ENCODE peak calls at places on chromosomes 12 and 14, in five cellular contexts. I is tibial nerve, W is HFFc6, K is AG10803, F is lower leg skin. M is an unnamed sample.

GRCh38 chr14:71202881-71203280 is 295.6 kb downstream of the PCNX1 start:
- DNase-seq in F (no peak), I (no peak), W (peak), K (peak), M (no peak)

GRCh38 chr12:53481957-53482586 is 17.2 kb downstream of the MAP3K12 start:
- DNase-seq in W (no peak), F (no peak), I (no peak), K (no peak), M (no peak)

GRCh38 chr14:52268191-52269061 is 928 bp downstream of the PTGDR start:
- DNase-seq in F (no peak), I (no peak), W (no peak), K (peak), M (peak)

GRCh38 chr14:103517172-103517566 is 5.5 kb downstream of the CKB start:
- DNase-seq in K (no peak), I (no peak), F (no peak), W (no peak), M (no peak)

GRCh38 chr12:112716099-112717093 is 75.2 kb upstream of the RPH3A start:
- DNase-seq in F (no peak), I (no peak), W (no peak), K (no peak), M (no peak)

GRCh38 chr14:103540816-103541493 is 12.0 kb downstream of the TRMT61A start:
- DNase-seq in W (no peak), I (no peak), F (no peak), K (no peak), M (no peak)

GRCh38 chr14:56413721-56414120 is 165.9 kb upstream of the TMEM260 start:
- DNase-seq in F (no peak), K (no peak), W (no peak), I (no peak), M (no peak)

GRCh38 chr12:54383041-54383609 is 1.4 kb downstream of the ZNF385A start:
- DNase-seq in K (peak), I (no peak), W (peak), F (no peak), M (no peak)

GRCh38 chr12:46369474-46370379 is 2.8 kb downstream of the SLC38A2 start:
- DNase-seq in I (no peak), W (no peak), K (no peak), F (no peak), M (no peak)

GRCh38 chr14:42994001-42994736 is 1387.5 kb downstream of the LRFN5 start:
- DNase-seq in W (no peak), K (no peak), I (no peak), F (no peak), M (no peak)

GRCh38 chr12:89051065-89051677 is 301.1 kb downstream of the DUSP6 start:
- DNase-seq in W (peak), K (peak), I (no peak), F (peak), M (no peak)

GRCh38 chr12:54000105-54000773 is at the start of gene HOXC9:
- DNase-seq in W (no peak), K (no peak), F (no peak), I (no peak), M (no peak)

GRCh38 chr12:113207621-113208040 is 13.6 kb upstream of the TPCN1 start:
- DNase-seq in W (no peak), I (no peak), F (no peak), K (no peak), M (no peak)

GRCh38 chr12:121085842-121086353 is 46.8 kb upstream of the P2RX7 start:
- DNase-seq in F (no peak), K (no peak), W (no peak), I (no peak), M (no peak)
- TF ChIP-seq CTCF in F (no peak), K (no peak), W (no peak), I (no peak), M (no peak)

GRCh38 chr14:35384386-35385041 is 20.0 kb downstream of the NFKBIA start:
- DNase-seq in W (peak), F (no peak), I (no peak), K (peak), M (no peak)
- TF ChIP-seq CTCF in W (peak), F (no peak), I (no peak), K (no peak), M (no peak)

GRCh38 chr12:60832300-60832699 is 1236.5 kb downstream of the SLC16A7 start:
- DNase-seq in F (no peak), K (no peak), W (no peak), I (no peak), M (no peak)
- TF ChIP-seq CTCF in F (no peak), K (no peak), W (no peak), I (no peak), M (no peak)

GRCh38 chr12:121956041-121956341 is 37.6 kb downstream of the CFAP251 start:
- DNase-seq in I (no peak), F (no peak), K (no peak), W (no peak), M (no peak)
- TF ChIP-seq CTCF in I (no peak), F (no peak), K (no peak), W (peak), M (no peak)

GRCh38 chr12:56862264-56862663 is 71.9 kb downstream of the SDR9C7 start:
- DNase-seq in I (no peak), F (no peak), K (no peak), W (no peak), M (no peak)
- TF ChIP-seq CTCF in I (no peak), F (no peak), K (no peak), W (no peak), M (no peak)

GRCh38 chr12:52215587-52216031 is 17.4 kb upstream of the KRT7 start:
- DNase-seq in W (no peak), K (no peak), F (no peak), I (no peak), M (no peak)

GRCh38 chr12:52216107-52216506 is 16.9 kb upstream of the KRT7 start:
- DNase-seq in W (no peak), K (no peak), I (no peak), F (no peak), M (no peak)

GRCh38 chr12:52212701-52213540 is 20.1 kb upstream of the KRT7 start:
- DNase-seq in W (no peak), I (peak), K (no peak), F (no peak), M (peak)

GRCh38 chr12:52213541-52214420 is 19.3 kb upstream of the KRT7 start:
- DNase-seq in W (peak), F (no peak), K (peak), I (no peak), M (peak)

DNA sequence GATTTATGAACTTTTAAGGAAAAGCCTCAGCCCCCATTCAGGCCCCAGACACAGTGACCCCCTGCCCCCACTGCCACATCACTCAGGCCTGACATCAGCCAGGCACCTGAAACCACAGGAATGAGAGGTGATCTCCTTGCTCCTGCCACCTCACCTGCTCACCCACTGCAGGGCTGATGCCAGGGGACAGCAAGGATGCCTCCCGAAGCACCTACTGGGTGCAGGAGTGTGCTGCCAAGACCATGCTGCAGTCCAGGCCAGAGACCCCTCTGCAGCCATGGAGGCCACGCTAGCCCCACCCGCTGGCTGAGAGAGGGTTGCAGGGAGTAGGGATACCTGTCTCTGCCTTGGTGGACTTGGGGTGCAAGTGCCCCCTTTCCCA is 18.6 kb upstream of the KRT7 start:
- DNase-seq in W (no peak), F (no peak), K (no peak), I (no peak), M (no peak)
- TF ChIP-seq CTCF in W (peak), F (no peak), K (no peak), I (no peak), M (no peak)

GRCh38 chr12:117098071-117098360 is 1.2 kb downstream of the TESC start:
- DNase-seq in I (no peak), W (no peak), K (no peak), F (no peak), M (no peak)

GRCh38 chr12:117101953-117102833 is 3.0 kb upstream of the TESC start:
- DNase-seq in F (no peak), I (no peak), W (no peak), K (no peak), M (no peak)

GRCh38 chr12:117100851-117101673 is 1.8 kb upstream of the TESC start:
- DNase-seq in F (no peak), I (no peak), W (no peak), K (no peak), M (no peak)

GRCh38 chr12:117098361-117099217 is 627 bp downstream of the TESC start:
- DNase-seq in F (no peak), I (no peak), W (no peak), K (no peak), M (no peak)

DNA sequence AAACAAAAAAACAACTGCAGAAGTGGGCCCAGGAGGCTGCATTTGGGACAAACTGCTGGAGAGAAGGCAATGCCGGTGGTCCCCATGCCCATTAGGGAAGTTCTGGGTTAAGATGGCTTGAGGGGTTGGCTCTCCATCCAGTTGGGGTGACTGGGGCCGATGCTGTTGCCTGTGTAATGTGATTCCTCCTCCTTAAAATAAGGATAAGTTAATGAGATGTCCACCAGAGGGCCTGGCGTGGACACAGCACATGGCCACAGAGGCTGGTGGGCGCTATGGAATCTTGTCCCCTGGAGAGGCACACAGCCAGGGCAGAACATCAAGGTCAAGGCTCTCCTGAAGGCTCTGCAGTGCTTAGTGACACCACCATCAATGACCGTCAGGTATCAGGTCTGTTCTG is 1.0 kb upstream of the TESC start:
- DNase-seq in W (no peak), I (no peak), K (no peak), F (no peak), M (no peak)
- TF ChIP-seq CTCF in W (peak), I (no peak), K (peak), F (no peak), M (no peak)

GRCh38 chr14:85131523-85131922 is 398.4 kb upstream of the FLRT2 start:
- DNase-seq in K (no peak), I (no peak), F (no peak), W (no peak), M (no peak)
- TF ChIP-seq CTCF in K (no peak), I (no peak), F (no peak), W (no peak), M (no peak)

GRCh38 chr12:122158700-122159285 is 15.2 kb downstream of the IL31 start:
- DNase-seq in I (no peak), W (no peak), K (no peak), F (no peak), M (no peak)

GRCh38 chr12:122160761-122161160 is 13.3 kb downstream of the IL31 start:
- DNase-seq in I (no peak), W (no peak), K (no peak), F (no peak), M (no peak)

GRCh38 chr12:122162976-122163375 is 11.0 kb downstream of the IL31 start:
- DNase-seq in F (no peak), K (no peak), W (no peak), I (no peak), M (no peak)

GRCh38 chr12:122161682-122162081 is 12.3 kb downstream of the IL31 start:
- DNase-seq in I (no peak), F (no peak), K (no peak), W (no peak), M (no peak)

GRCh38 chr12:122159879-122160278 is 14.1 kb downstream of the IL31 start:
- DNase-seq in I (no peak), F (no peak), W (no peak), K (no peak), M (no peak)
- TF ChIP-seq CTCF in I (no peak), F (no peak), W (peak), K (no peak), M (no peak)

DNA sequence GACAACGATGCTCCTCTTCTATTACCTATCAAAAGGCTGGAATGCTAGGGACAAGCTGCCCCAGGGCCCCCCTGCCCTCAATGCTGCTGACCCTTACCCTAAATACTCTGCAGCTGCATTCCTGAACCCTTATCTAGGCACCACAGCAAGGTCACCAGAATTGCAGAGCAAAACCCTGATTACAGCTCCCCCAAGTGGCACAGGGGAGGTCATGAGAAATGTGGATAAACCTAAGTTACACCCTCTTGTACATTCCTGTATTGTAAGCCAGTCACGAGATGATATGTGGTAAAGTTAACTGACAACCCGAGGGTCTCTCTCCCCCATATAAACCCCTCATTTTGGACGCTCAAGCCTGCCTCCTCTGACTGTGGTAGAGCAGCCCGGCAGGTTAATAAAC is 411.8 kb upstream of the STXBP6 start:
- DNase-seq in I (no peak), K (no peak), F (no peak), W (no peak), M (no peak)
- TF ChIP-seq CTCF in I (no peak), K (no peak), F (no peak), W (no peak), M (no peak)

M was measured in D721Med.